ENCODE peak calls at places on chromosomes 4 and X, in five cellular contexts. H is fibroblast of villous mesenchyme, F is hepatic stellate cell, R is memory B cell, N is NCI-H748 treated with DMSO at 0.1 percent for 48 hours. W is an unnamed sample.

GRCh38 chrX:70166601-70167590 is 10.4 kb upstream of the DGAT2L6 start:
- DNase-seq in H (peak), F (no peak), R (no peak), N (no peak), W (peak)

GRCh38 chr4:128635141-128635911 is 174.2 kb upstream of the JADE1 start:
- DNase-seq in H (peak), F (no peak), R (no peak), N (peak), W (peak)

GRCh38 chrX:68365356-68365755 is 67.9 kb downstream of the OPHN1 start:
- DNase-seq in H (peak), F (no peak), R (no peak), N (no peak), W (peak)

GRCh38 chr4:102761478-102761790 is 666 bp upstream of the MANBA start:
- DNase-seq in H (peak), F (no peak), R (no peak), N (no peak), W (no peak)

GRCh38 chr4:166887457-166887856 is 346.8 kb downstream of the SPOCK3 start:
- DNase-seq in H (no peak), F (no peak), R (no peak), N (no peak), W (no peak)

GRCh38 chr4:47239649-47240048 is 208.3 kb downstream of the GABRB1 start:
- DNase-seq in H (no peak), F (no peak), R (no peak), N (no peak), W (no peak)

GRCh38 chrX:65586491-65586890 is 51.9 kb upstream of the LAS1L start:
- DNase-seq in H (no peak), F (no peak), R (no peak), N (no peak), W (no peak)

GRCh38 chr4:94724016-94724415 is 33.7 kb upstream of the BMPR1B start:
- DNase-seq in H (no peak), F (no peak), R (no peak), N (no peak), W (no peak)

GRCh38 chr4:159435561-159436023 is 332.7 kb downstream of the RAPGEF2 start:
- DNase-seq in H (no peak), F (peak), R (no peak), N (no peak), W (no peak)

GRCh38 chr4:19508442-19508841 is 743.3 kb upstream of the SLIT2 start:
- DNase-seq in H (no peak), F (no peak), R (no peak), N (no peak), W (peak)

GRCh38 chr4:76943129-76943620 is 6.4 kb upstream of the SEPTIN11 start:
- DNase-seq in H (peak), F (no peak), R (no peak), N (no peak), W (no peak)

GRCh38 chr4:146975535-146975934 is 29.9 kb upstream of the TTC29 start:
- DNase-seq in H (peak), F (no peak), R (no peak), N (no peak), W (peak)

GRCh38 chrX:13868481-13869040 is 51.7 kb upstream of the GPM6B start:
- DNase-seq in H (peak), F (no peak), R (no peak), N (no peak), W (peak)

GRCh38 chrX:66728818-66729271 is 90.0 kb upstream of the EDA2R start:
- DNase-seq in H (peak), F (peak), R (peak), N (peak), W (peak)

GRCh38 chr4:157151711-157152110 is 68.8 kb upstream of the GRIA2 start:
- DNase-seq in H (peak), F (no peak), R (no peak), N (no peak), W (no peak)

GRCh38 chr4:150593996-150594395 is 12.0 kb downstream of the MAB21L2 start:
- DNase-seq in H (no peak), F (no peak), R (no peak), N (no peak), W (peak)

GRCh38 chr4:63777571-63777970 is 631.7 kb downstream of the TECRL start:
- DNase-seq in H (no peak), F (no peak), R (no peak), N (no peak), W (no peak)

GRCh38 chrX:47217121-47217851 is 1.2 kb upstream of the CDK16 start:
- DNase-seq in H (peak), F (peak), R (no peak), N (peak), W (peak)

GRCh38 chr4:118718511-118719170 is 33.4 kb downstream of the METTL14 start:
- DNase-seq in H (no peak), F (no peak), R (no peak), N (no peak), W (no peak)

GRCh38 chr4:6873792-6874461 is 35.7 kb upstream of the TBC1D14 start:
- DNase-seq in H (peak), F (peak), R (peak), N (no peak), W (peak)

GRCh38 chr4:96016615-96017299 is 176.9 kb downstream of the PDHA2 start:
- DNase-seq in H (peak), F (no peak), R (no peak), N (no peak), W (peak)

GRCh38 chr4:1499465-1499864 is 93.2 kb upstream of the NKX1-1 start:
- DNase-seq in H (no peak), F (no peak), R (no peak), N (no peak), W (no peak)

GRCh38 chrX:4547218-4547836 is 833.9 kb upstream of the PRKX start:
- DNase-seq in H (peak), F (peak), R (peak), N (peak), W (peak)

GRCh38 chr4:149638073-149638472 is 177.6 kb downstream of the IQCM start:
- DNase-seq in H (no peak), F (no peak), R (no peak), N (no peak), W (no peak)

GRCh38 chrX:153724252-153725038 is at the start of the genes ABCD1 and BCAP31:
- DNase-seq in H (peak), F (peak), R (peak), N (peak), W (peak)

GRCh38 chrX:43940811-43941210 is 32.4 kb downstream of the NDP start:
- DNase-seq in H (peak), F (no peak), R (no peak), N (peak), W (peak)

GRCh38 chrX:125826774-125827451 is 339.2 kb downstream of the DCAF12L2 start:
- DNase-seq in H (no peak), F (no peak), R (no peak), N (no peak), W (no peak)

GRCh38 chr4:75777589-75777988 is 53.2 kb downstream of the USO1 start:
- DNase-seq in H (no peak), F (no peak), R (no peak), N (no peak), W (no peak)

GRCh38 chr4:128381748-128382559 is 94.3 kb upstream of the PGRMC2 start:
- DNase-seq in H (peak), F (no peak), R (no peak), N (no peak), W (no peak)

GRCh38 chrX:91039777-91040176 is 394.9 kb upstream of the PABPC5 start:
- DNase-seq in H (no peak), F (no peak), R (no peak), N (no peak), W (no peak)

GRCh38 chr4:124132161-124132560 is 580.4 kb downstream of the ANKRD50 start:
- DNase-seq in H (peak), F (no peak), R (no peak), N (no peak), W (peak)

GRCh38 chr4:143667461-143667860 is 33.0 kb downstream of the FREM3 start:
- DNase-seq in H (no peak), F (peak), R (no peak), N (no peak), W (no peak)

GRCh38 chr4:7547368-7548040 is 112.8 kb upstream of the PSAPL1 start:
- DNase-seq in H (no peak), F (no peak), R (no peak), N (peak), W (no peak)

GRCh38 chr4:86688026-86688425 is 93.9 kb downstream of the PTPN13 start:
- DNase-seq in H (no peak), F (no peak), R (no peak), N (no peak), W (peak)